ENCODE peak calls at places on chromosomes 6 and 20, in eight cellular contexts. F is cerebellar cortex; N is A549; O is effector memory CD8-positive, alpha-beta T cell; A is HS-5; E is activated CD4-positive, CD25-positive, alpha-beta regulatory T cell; W is choroid plexus epithelial cell; D is AG09319. Y is an unnamed sample.

GRCh38 chr20:41141153-41141815 is 3.9 kb downstream of the PLCG1 start:
- DNase-seq in E (no peak), A (no peak), N (no peak), F (no peak), O (no peak), W (peak; percentile 71), D (no peak), Y (no peak)

GRCh38 chr6:16729183-16729696 is 32.0 kb downstream of the ATXN1 start:
- DNase-seq in O (no peak), D (no peak), A (no peak), E (no peak), F (no peak), N (peak; percentile 33), W (peak; percentile 74), Y (no peak)

GRCh38 chr20:50101900-50102299 is 11.1 kb downstream of the UBE2V1 start:
- DNase-seq in D (no peak), N (no peak), F (no peak), A (no peak), W (no peak), E (no peak), O (no peak), Y (no peak)

GRCh38 chr6:166488701-166489100 is 97.8 kb downstream of the RAMACL start:
- DNase-seq in A (no peak), F (no peak), N (no peak), O (no peak), D (no peak), E (no peak), W (no peak), Y (no peak)

GRCh38 chr6:167839343-167839742 is 12.6 kb downstream of the AFDN start:
- DNase-seq in E (no peak), A (no peak), W (peak; percentile 43), N (no peak), O (no peak), D (no peak), F (no peak), Y (no peak)

GRCh38 chr6:44043036-44043478 is 84.2 kb downstream of the MRPL14 start:
- DNase-seq in N (no peak), E (no peak), D (no peak), F (no peak), A (no peak), O (no peak), W (no peak), Y (peak; percentile 67)

GRCh38 chr6:106128981-106129761 is 43.0 kb downstream of the PRDM1 start:
- DNase-seq in O (no peak), A (peak; percentile 70), D (peak; percentile 86), F (no peak), W (peak; percentile 74), N (peak; percentile 13), E (no peak), Y (peak; percentile 29)

GRCh38 chr20:51379601-51380341 is 162.7 kb downstream of the NFATC2 start:
- DNase-seq in F (no peak), D (no peak), O (no peak), N (no peak), E (no peak), W (no peak), A (no peak), Y (no peak)

GRCh38 chr6:122033564-122034181 is 365.8 kb upstream of the HSF2 start:
- DNase-seq in A (peak; percentile 37), W (peak; percentile 86), O (no peak), E (no peak), F (peak; percentile 87), N (peak; percentile 18), D (peak; percentile 39), Y (peak; percentile 9)

GRCh38 chr6:157550114-157550989 is 169.4 kb downstream of the ZDHHC14 start:
- DNase-seq in A (no peak), N (no peak), E (no peak), F (no peak), W (no peak), O (peak; percentile 39), D (no peak), Y (no peak)

GRCh38 chr20:62804632-62805364 is at the start of gene OGFR:
- DNase-seq in A (no peak), N (no peak), E (peak; percentile 70), F (no peak), W (peak; percentile 52), D (no peak), O (peak; percentile 65), Y (peak; percentile 77)

GRCh38 chr6:10138917-10139316 is 276.0 kb downstream of the TFAP2A start:
- DNase-seq in O (no peak), F (no peak), N (no peak), D (no peak), W (peak; percentile 2), A (peak; percentile 22), E (no peak), Y (no peak)

GRCh38 chr20:17735959-17736621 is 36.3 kb downstream of the BANF2 start:
- DNase-seq in F (no peak), N (no peak), O (no peak), W (no peak), A (no peak), D (no peak), E (no peak), Y (no peak)

GRCh38 chr20:1622450-1622849 is 2.6 kb upstream of the SIRPB1 start:
- DNase-seq in W (no peak), F (no peak), A (no peak), D (no peak), E (no peak), N (no peak), O (no peak), Y (no peak)

GRCh38 chr6:141133346-141133745 is 999.4 kb upstream of the GJE1 start:
- DNase-seq in F (no peak), E (no peak), O (no peak), W (no peak), D (no peak), A (no peak), N (no peak), Y (no peak)

GRCh38 chr6:5030596-5031136 is 26.8 kb upstream of the RPP40 start:
- DNase-seq in E (peak; percentile 55), N (peak; percentile 37), A (peak; percentile 15), O (peak; percentile 65), F (peak; percentile 72), W (peak; percentile 92), D (peak; percentile 38), Y (peak; percentile 15)

GRCh38 chr6:105346052-105346451 is 56.8 kb downstream of the PREP start:
- DNase-seq in O (no peak), A (no peak), E (no peak), F (no peak), D (no peak), N (no peak), W (peak; percentile 87), Y (no peak)

GRCh38 chr6:162147281-162147680 is 580.3 kb downstream of the PRKN start:
- DNase-seq in W (no peak), A (no peak), E (no peak), F (no peak), D (no peak), O (no peak), N (no peak), Y (no peak)

GRCh38 chr20:7375905-7376304 is 564.4 kb downstream of the HAO1 start:
- DNase-seq in O (no peak), W (peak; percentile 55), D (no peak), N (no peak), F (no peak), E (no peak), A (no peak), Y (no peak)

GRCh38 chr20:17786221-17786718 is 86.5 kb downstream of the BANF2 start:
- DNase-seq in F (no peak), A (no peak), E (no peak), D (peak; percentile 47), N (no peak), W (peak; percentile 79), O (no peak), Y (no peak)

GRCh38 chr20:61934716-61935530 is 130.8 kb downstream of the TAF4 start:
- DNase-seq in D (no peak), O (no peak), A (no peak), E (no peak), F (no peak), N (no peak), W (peak; percentile 10), Y (no peak)

GRCh38 chr6:158185729-158186456 is 17.7 kb downstream of the GTF2H5 start:
- DNase-seq in D (no peak), E (no peak), A (peak; percentile 62), W (peak; percentile 72), N (no peak), O (no peak), F (no peak), Y (no peak)

GRCh38 chr20:32072168-32072721 is 20.2 kb downstream of the HCK start:
- DNase-seq in F (no peak), D (no peak), O (no peak), N (no peak), A (no peak), W (peak; percentile 10), E (no peak), Y (no peak)

GRCh38 chr6:111890981-111891380 is 17.7 kb upstream of the FYN start:
- DNase-seq in A (no peak), W (no peak), N (no peak), O (no peak), E (no peak), D (no peak), F (no peak), Y (no peak)

GRCh38 chr20:31637660-31638059 is at the start of gene COX4I2:
- DNase-seq in W (no peak), N (no peak), D (no peak), E (no peak), A (no peak), O (no peak), F (no peak), Y (no peak)

GRCh38 chr20:41172296-41173140 is 35.2 kb downstream of the PLCG1 start:
- DNase-seq in A (no peak), F (peak; percentile 14), O (no peak), N (no peak), E (no peak), W (no peak), D (no peak), Y (no peak)